ENCODE peak calls at places on chromosomes 13 and 19, in nine cellular contexts. N is PC-9; K is esophagus squamous epithelium; I is mammary epithelial cell; X is IMR-90; T is CD8-positive, alpha-beta memory T cell; A is lower lobe of right lung; W is heart right ventricle; J is CD4-positive, CD25-positive, alpha-beta regulatory T cell. Y is an unnamed sample.
A peak's percentile ranks its signal among the peaks of the same experiment; 100 is the strongest.

GRCh38 chr19:15330801-15331418 is 1.4 kb downstream of the BRD4 start:
- DNase-seq in W (no peak), X (peak; percentile 89), T (no peak), K (no peak), N (peak; percentile 82), I (peak; percentile 87), A (no peak), J (peak; percentile 33), Y (peak; percentile 31)

GRCh38 chr19:52102163-52102562 is 6.6 kb upstream of the ZNF841 start:
- DNase-seq in W (no peak), K (no peak), X (no peak), I (peak; percentile 30), T (no peak), N (no peak), J (no peak), A (no peak), Y (no peak)

GRCh38 chr19:10116085-10116865 is 3.4 kb downstream of the EIF3G start:
- DNase-seq in A (peak; percentile 46), T (peak; percentile 49), K (no peak), X (no peak), I (no peak), J (no peak), N (no peak), W (no peak), Y (no peak)

GRCh38 chr13:51177188-51177587 is 45.0 kb upstream of the FAM124A start:
- DNase-seq in I (no peak), W (no peak), J (no peak), X (no peak), K (no peak), A (no peak), N (no peak), T (no peak), Y (no peak)

GRCh38 chr13:114119196-114119595 is 13.2 kb downstream of the RASA3 start:
- DNase-seq in W (peak; percentile 54), A (peak; percentile 51), N (no peak), I (peak; percentile 30), T (no peak), J (no peak), K (no peak), X (peak; percentile 95), Y (no peak)

GRCh38 chr19:14127929-14128509 is 8.4 kb downstream of the ASF1B start:
- DNase-seq in I (no peak), J (no peak), N (no peak), X (no peak), A (peak; percentile 50), K (no peak), T (no peak), W (peak; percentile 55), Y (no peak)

GRCh38 chr13:21703846-21704245 is 33.0 kb downstream of the FGF9 start:
- DNase-seq in I (no peak), J (no peak), T (no peak), K (no peak), W (no peak), X (no peak), A (no peak), N (no peak), Y (no peak)

GRCh38 chr13:50017819-50018218 is 2.6 kb downstream of the KCNRG start:
- DNase-seq in I (no peak), T (no peak), X (no peak), K (no peak), N (no peak), W (no peak), J (no peak), A (no peak), Y (no peak)

GRCh38 chr19:7293795-7294570 is at the start of gene INSR:
- DNase-seq in I (peak; percentile 91), W (peak; percentile 90), T (no peak), A (peak; percentile 90), N (peak; percentile 70), J (peak; percentile 55), K (peak; percentile 9), X (peak; percentile 84), Y (peak; percentile 18)

GRCh38 chr19:7297742-7298141 is 3.5 kb upstream of the INSR start:
- DNase-seq in I (no peak), T (no peak), A (no peak), W (no peak), X (no peak), J (no peak), N (no peak), K (no peak), Y (no peak)

GRCh38 chr19:7292950-7293794 is 1.0 kb downstream of the INSR start:
- DNase-seq in J (no peak), A (peak; percentile 70), T (peak; percentile 47), I (no peak), X (no peak), K (no peak), W (peak; percentile 34), N (no peak), Y (no peak)

GRCh38 chr19:7294571-7295212 is 478 bp upstream of the INSR start:
- DNase-seq in J (no peak), I (peak; percentile 37), K (no peak), T (no peak), N (no peak), A (peak; percentile 88), X (peak; percentile 16), W (peak; percentile 78), Y (no peak)

DNA sequence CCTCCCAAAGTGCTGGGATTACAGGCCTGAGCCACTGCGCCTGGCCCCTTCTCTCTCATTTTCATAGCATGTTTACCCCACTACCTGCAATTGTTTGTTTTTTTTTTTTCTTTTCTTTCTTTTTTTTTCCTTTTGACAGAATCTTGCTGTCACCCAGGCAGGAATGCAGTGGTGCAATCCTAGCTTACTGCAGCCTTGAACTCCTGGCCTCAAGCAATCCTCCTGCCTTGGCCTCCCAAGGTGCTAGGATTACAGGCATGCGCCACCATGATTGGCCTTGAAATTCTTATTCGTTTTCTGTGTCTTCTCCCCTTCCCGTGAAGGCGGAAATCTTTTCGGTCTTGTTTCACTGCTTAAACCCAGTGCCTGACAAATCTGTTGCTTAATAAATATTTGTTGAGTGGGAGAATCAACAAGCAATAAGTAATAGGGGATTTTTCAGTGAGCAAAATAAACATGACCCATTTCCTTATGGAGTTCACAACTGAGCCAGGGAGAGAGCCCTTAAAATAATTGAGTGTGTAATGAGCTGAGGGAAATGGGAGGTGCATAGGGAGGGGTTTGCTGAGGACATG is 1.8 kb upstream of the INSR start:
- DNase-seq in I (no peak), J (no peak), T (no peak), N (peak; percentile 41), K (no peak), A (no peak), W (no peak), X (no peak), Y (no peak)
- H3K4me3 ChIP-seq in I (no peak overlapping the region), J (no peak overlapping the region), T (no peak overlapping the region), N (no peak overlapping the region), K (no peak overlapping the region), A (no peak overlapping the region), W (no peak overlapping the region), X (no peak overlapping the region), Y (no peak overlapping the region)

GRCh38 chr19:35744335-35744687 is 907 bp downstream of the U2AF1L4 start:
- DNase-seq in W (no peak), I (no peak), N (no peak), T (no peak), K (no peak), A (no peak), J (no peak), X (no peak), Y (no peak)
- H3K4me1 ChIP-seq in W (peaks cover 47% of the 10 kb centered on the region), I (peaks cover 20% of the 10 kb centered on the region), N (peaks cover 26% of the 10 kb centered on the region), T (peaks cover 59% of the 10 kb centered on the region), K (peaks cover 44% of the 10 kb centered on the region), A (peaks cover 61% of the 10 kb centered on the region), J (peaks cover 74% of the 10 kb centered on the region), X (peaks cover 6% of the 10 kb centered on the region), Y (peaks cover 44% of the 10 kb centered on the region)

GRCh38 chr19:13104848-13105646 is 2.4 kb upstream of the LYL1 start:
- DNase-seq in J (peak; percentile 76), W (no peak), K (no peak), I (no peak), N (no peak), A (peak; percentile 51), X (no peak), T (no peak), Y (no peak)

GRCh38 chr19:13102416-13102665 is 317 bp downstream of the LYL1 start:
- DNase-seq in K (no peak), X (no peak), J (no peak), T (no peak), A (no peak), W (no peak), N (no peak), I (no peak), Y (no peak)

GRCh38 chr19:13103585-13103923 is 896 bp upstream of the LYL1 start:
- DNase-seq in A (peak; percentile 39), T (no peak), I (no peak), J (no peak), N (no peak), X (no peak), K (no peak), W (no peak), Y (no peak)

GRCh38 chr19:13102666-13103584 is at the start of gene LYL1:
- DNase-seq in T (no peak), I (no peak), J (peak; percentile 63), N (no peak), X (no peak), A (peak; percentile 89), W (peak; percentile 91), K (no peak), Y (peak; percentile 44)

GRCh38 chr19:13103961-13104847 is 1.5 kb upstream of the LYL1 start:
- DNase-seq in A (peak; percentile 79), T (peak; percentile 70), X (no peak), J (peak; percentile 69), W (peak; percentile 85), I (no peak), K (peak; percentile 57), N (no peak), Y (peak; percentile 50)
- H3K4me3 ChIP-seq in A (peak overlapping the region; percentile 63), T (peak overlapping the region; percentile 81), X (no peak overlapping the region), J (peak overlapping the region; percentile 82), W (peak overlapping the region; percentile 25), I (no peak overlapping the region), K (peak overlapping the region; percentile 2), N (no peak overlapping the region), Y (peak overlapping the region; percentile 82)

GRCh38 chr19:17483605-17484002 is 13.3 kb downstream of the SLC27A1 start:
- DNase-seq in T (no peak), N (no peak), A (no peak), W (no peak), J (no peak), K (no peak), X (no peak), I (no peak), Y (no peak)

GRCh38 chr19:17482877-17483604 is 12.7 kb downstream of the SLC27A1 start:
- DNase-seq in J (no peak), I (no peak), T (no peak), X (no peak), K (no peak), N (no peak), W (no peak), A (no peak), Y (no peak)

GRCh38 chr19:17486545-17486944 is 16.2 kb downstream of the SLC27A1 start:
- DNase-seq in K (no peak), N (no peak), X (no peak), A (no peak), I (no peak), J (no peak), W (no peak), T (no peak), Y (no peak)

GRCh38 chr19:17481986-17482385 is 11.7 kb downstream of the SLC27A1 start:
- DNase-seq in A (no peak), K (no peak), I (no peak), J (no peak), T (no peak), W (no peak), N (no peak), X (no peak), Y (no peak)

GRCh38 chr19:17484520-17485180 is 14.3 kb downstream of the SLC27A1 start:
- DNase-seq in J (no peak), A (no peak), I (no peak), X (no peak), T (no peak), K (no peak), N (peak; percentile 46), W (no peak), Y (no peak)
- H3K4me1 ChIP-seq in J (peaks cover 19% of the 10 kb centered on the region), A (peaks cover 35% of the 10 kb centered on the region), I (peaks cover 17% of the 10 kb centered on the region), X (no peaks in the 10 kb centered on the region), T (peaks cover 22% of the 10 kb centered on the region), K (no peaks in the 10 kb centered on the region), N (peaks cover 14% of the 10 kb centered on the region), W (peaks cover 18% of the 10 kb centered on the region), Y (peaks cover 18% of the 10 kb centered on the region)